ENCODE peak calls at places on chromosomes 16 and 17, in six cellular contexts. One of them, this sample, is unnamed.

GRCh38 chr17:82750241-82750905 is 1.5 kb upstream of the TBCD start:
- DNase-seq in tibial artery: no peak
- DNase-seq in stimulated activated CD8-positive, alpha-beta memory T cell treated with anti-CD3 and anti-CD28 coated beads, Interleukin-12 subunit alpha, Interleukin-12 subunit beta, amount 100 ng/mL, for 4 hours: no peak
- DNase-seq in fibroblast of lung: no peak
- DNase-seq in AG10803: no peak
- DNase-seq in NCI-H1092 treated with DMSO at 0.1 percent for 48 hours: no peak
- DNase-seq in this sample: no peak

GRCh38 chr17:36629252-36629847 is 28.0 kb downstream of the MRM1 start:
- DNase-seq in tibial artery: peak
- DNase-seq in stimulated activated CD8-positive, alpha-beta memory T cell treated with anti-CD3 and anti-CD28 coated beads, Interleukin-12 subunit alpha, Interleukin-12 subunit beta, amount 100 ng/mL, for 4 hours: peak
- DNase-seq in fibroblast of lung: peak
- DNase-seq in AG10803: peak
- DNase-seq in NCI-H1092 treated with DMSO at 0.1 percent for 48 hours: peak
- DNase-seq in this sample: peak

GRCh38 chr16:78996806-78997205 is 603.7 kb downstream of the MAF start:
- DNase-seq in tibial artery: no peak
- DNase-seq in stimulated activated CD8-positive, alpha-beta memory T cell treated with anti-CD3 and anti-CD28 coated beads, Interleukin-12 subunit alpha, Interleukin-12 subunit beta, amount 100 ng/mL, for 4 hours: no peak
- DNase-seq in fibroblast of lung: no peak
- DNase-seq in AG10803: no peak
- DNase-seq in NCI-H1092 treated with DMSO at 0.1 percent for 48 hours: no peak
- DNase-seq in this sample: no peak

GRCh38 chr17:49753959-49754391 is 10.0 kb downstream of the FAM117A start:
- DNase-seq in tibial artery: peak
- DNase-seq in stimulated activated CD8-positive, alpha-beta memory T cell treated with anti-CD3 and anti-CD28 coated beads, Interleukin-12 subunit alpha, Interleukin-12 subunit beta, amount 100 ng/mL, for 4 hours: no peak
- DNase-seq in fibroblast of lung: no peak
- DNase-seq in AG10803: peak
- DNase-seq in NCI-H1092 treated with DMSO at 0.1 percent for 48 hours: no peak
- DNase-seq in this sample: no peak

GRCh38 chr16:73053379-73054130 is 5.6 kb upstream of the ZFHX3 start:
- DNase-seq in tibial artery: no peak
- DNase-seq in stimulated activated CD8-positive, alpha-beta memory T cell treated with anti-CD3 and anti-CD28 coated beads, Interleukin-12 subunit alpha, Interleukin-12 subunit beta, amount 100 ng/mL, for 4 hours: no peak
- DNase-seq in fibroblast of lung: peak
- DNase-seq in AG10803: no peak
- DNase-seq in NCI-H1092 treated with DMSO at 0.1 percent for 48 hours: peak
- DNase-seq in this sample: no peak

GRCh38 chr16:30157214-30157613 is 26.2 kb upstream of the CORO1A start:
- DNase-seq in tibial artery: no peak
- DNase-seq in stimulated activated CD8-positive, alpha-beta memory T cell treated with anti-CD3 and anti-CD28 coated beads, Interleukin-12 subunit alpha, Interleukin-12 subunit beta, amount 100 ng/mL, for 4 hours: no peak
- DNase-seq in fibroblast of lung: no peak
- DNase-seq in AG10803: no peak
- DNase-seq in NCI-H1092 treated with DMSO at 0.1 percent for 48 hours: no peak
- DNase-seq in this sample: no peak

GRCh38 chr16:18039931-18040330 is 296.6 kb downstream of the NPIPA8 start:
- DNase-seq in tibial artery: no peak
- DNase-seq in stimulated activated CD8-positive, alpha-beta memory T cell treated with anti-CD3 and anti-CD28 coated beads, Interleukin-12 subunit alpha, Interleukin-12 subunit beta, amount 100 ng/mL, for 4 hours: no peak
- DNase-seq in fibroblast of lung: no peak
- DNase-seq in AG10803: no peak
- DNase-seq in NCI-H1092 treated with DMSO at 0.1 percent for 48 hours: no peak
- DNase-seq in this sample: no peak

GRCh38 chr17:76909971-76910760 is 42.0 kb downstream of the MGAT5B start:
- DNase-seq in tibial artery: no peak
- DNase-seq in stimulated activated CD8-positive, alpha-beta memory T cell treated with anti-CD3 and anti-CD28 coated beads, Interleukin-12 subunit alpha, Interleukin-12 subunit beta, amount 100 ng/mL, for 4 hours: no peak
- DNase-seq in fibroblast of lung: peak
- DNase-seq in AG10803: peak
- DNase-seq in NCI-H1092 treated with DMSO at 0.1 percent for 48 hours: no peak
- DNase-seq in this sample: no peak

GRCh38 chr16:23384878-23385277 is 68.1 kb downstream of the COG7 start:
- DNase-seq in tibial artery: no peak
- DNase-seq in stimulated activated CD8-positive, alpha-beta memory T cell treated with anti-CD3 and anti-CD28 coated beads, Interleukin-12 subunit alpha, Interleukin-12 subunit beta, amount 100 ng/mL, for 4 hours: no peak
- DNase-seq in fibroblast of lung: no peak
- DNase-seq in AG10803: no peak
- DNase-seq in NCI-H1092 treated with DMSO at 0.1 percent for 48 hours: no peak
- DNase-seq in this sample: no peak

GRCh38 chr16:56903866-56904265 is 28.1 kb upstream of the HERPUD1 start:
- DNase-seq in tibial artery: no peak
- DNase-seq in stimulated activated CD8-positive, alpha-beta memory T cell treated with anti-CD3 and anti-CD28 coated beads, Interleukin-12 subunit alpha, Interleukin-12 subunit beta, amount 100 ng/mL, for 4 hours: no peak
- DNase-seq in fibroblast of lung: no peak
- DNase-seq in AG10803: no peak
- DNase-seq in NCI-H1092 treated with DMSO at 0.1 percent for 48 hours: no peak
- DNase-seq in this sample: no peak

GRCh38 chr16:30737794-30738648 is 10.2 kb upstream of the PHKG2 start:
- DNase-seq in tibial artery: no peak
- DNase-seq in stimulated activated CD8-positive, alpha-beta memory T cell treated with anti-CD3 and anti-CD28 coated beads, Interleukin-12 subunit alpha, Interleukin-12 subunit beta, amount 100 ng/mL, for 4 hours: no peak
- DNase-seq in fibroblast of lung: no peak
- DNase-seq in AG10803: no peak
- DNase-seq in NCI-H1092 treated with DMSO at 0.1 percent for 48 hours: no peak
- DNase-seq in this sample: no peak

GRCh38 chr17:45705123-45706009 is 78.8 kb upstream of the CRHR1 start:
- DNase-seq in tibial artery: no peak
- DNase-seq in stimulated activated CD8-positive, alpha-beta memory T cell treated with anti-CD3 and anti-CD28 coated beads, Interleukin-12 subunit alpha, Interleukin-12 subunit beta, amount 100 ng/mL, for 4 hours: no peak
- DNase-seq in fibroblast of lung: no peak
- DNase-seq in AG10803: no peak
- DNase-seq in NCI-H1092 treated with DMSO at 0.1 percent for 48 hours: no peak
- DNase-seq in this sample: no peak

GRCh38 chr17:14437176-14437575 is 136.3 kb downstream of the HS3ST3B1 start:
- DNase-seq in tibial artery: no peak
- DNase-seq in stimulated activated CD8-positive, alpha-beta memory T cell treated with anti-CD3 and anti-CD28 coated beads, Interleukin-12 subunit alpha, Interleukin-12 subunit beta, amount 100 ng/mL, for 4 hours: no peak
- DNase-seq in fibroblast of lung: no peak
- DNase-seq in AG10803: no peak
- DNase-seq in NCI-H1092 treated with DMSO at 0.1 percent for 48 hours: no peak
- DNase-seq in this sample: no peak